ENCODE peak calls at places on chromosome 3, in six cellular contexts. One of them, this sample, is unnamed.

GRCh38 chr3:133532951-133533350 is 40.5 kb upstream of the CDV3 start:
- DNase-seq in CD8-positive, alpha-beta T cell: no peak
- DNase-seq in stomach: no peak
- DNase-seq in GM23338: no peak
- DNase-seq in tibial nerve: no peak
- DNase-seq in A673: no peak
- DNase-seq in this sample: no peak

GRCh38 chr3:12046406-12046805 is 42.2 kb downstream of the SYN2 start:
- DNase-seq in A673: peak; percentile 36
- DNase-seq in GM23338: peak; percentile 33
- DNase-seq in tibial nerve: no peak
- DNase-seq in CD8-positive, alpha-beta T cell: no peak
- DNase-seq in stomach: no peak
- DNase-seq in this sample: no peak

GRCh38 chr3:5423076-5423475 is 235.6 kb downstream of the EDEM1 start:
- DNase-seq in A673: no peak
- DNase-seq in tibial nerve: no peak
- DNase-seq in CD8-positive, alpha-beta T cell: no peak
- DNase-seq in GM23338: no peak
- DNase-seq in stomach: no peak
- DNase-seq in this sample: no peak

GRCh38 chr3:190224466-190225185 is 97.6 kb downstream of the CLDN1 start:
- DNase-seq in tibial nerve: no peak
- DNase-seq in A673: peak; percentile 28
- DNase-seq in CD8-positive, alpha-beta T cell: no peak
- DNase-seq in stomach: no peak
- DNase-seq in GM23338: no peak
- DNase-seq in this sample: no peak

GRCh38 chr3:31777092-31777491 is 204.0 kb downstream of the OSBPL10 start:
- DNase-seq in CD8-positive, alpha-beta T cell: no peak
- DNase-seq in stomach: no peak
- DNase-seq in GM23338: no peak
- DNase-seq in A673: no peak
- DNase-seq in tibial nerve: no peak
- DNase-seq in this sample: no peak

GRCh38 chr3:158105710-158106438 is at the start of gene SHOX2:
- DNase-seq in CD8-positive, alpha-beta T cell: no peak
- DNase-seq in tibial nerve: peak; percentile 39
- DNase-seq in stomach: peak; percentile 28
- DNase-seq in A673: peak; percentile 61
- DNase-seq in GM23338: peak; percentile 78
- DNase-seq in this sample: peak; percentile 68

GRCh38 chr3:58176827-58177489 is 33.8 kb downstream of the DNASE1L3 start:
- DNase-seq in A673: no peak
- DNase-seq in CD8-positive, alpha-beta T cell: no peak
- DNase-seq in tibial nerve: no peak
- DNase-seq in GM23338: no peak
- DNase-seq in stomach: no peak
- DNase-seq in this sample: no peak

GRCh38 chr3:46374755-46375154 is 4.0 kb downstream of the CCR5 start:
- DNase-seq in GM23338: no peak
- DNase-seq in stomach: no peak
- DNase-seq in CD8-positive, alpha-beta T cell: no peak
- DNase-seq in tibial nerve: no peak
- DNase-seq in A673: no peak
- DNase-seq in this sample: no peak

GRCh38 chr3:4511491-4512251 is 18.5 kb downstream of the ITPR1 start:
- DNase-seq in CD8-positive, alpha-beta T cell: no peak
- DNase-seq in stomach: no peak
- DNase-seq in tibial nerve: no peak
- DNase-seq in A673: no peak
- DNase-seq in GM23338: no peak
- DNase-seq in this sample: no peak

GRCh38 chr3:65946438-65946837 is 92.3 kb downstream of the MAGI1 start:
- DNase-seq in A673: no peak
- DNase-seq in tibial nerve: no peak
- DNase-seq in stomach: no peak
- DNase-seq in CD8-positive, alpha-beta T cell: no peak
- DNase-seq in GM23338: no peak
- DNase-seq in this sample: no peak

GRCh38 chr3:99708207-99708745 is 69.9 kb downstream of the COL8A1 start:
- DNase-seq in GM23338: no peak
- DNase-seq in A673: no peak
- DNase-seq in CD8-positive, alpha-beta T cell: no peak
- DNase-seq in stomach: no peak
- DNase-seq in tibial nerve: no peak
- DNase-seq in this sample: no peak

GRCh38 chr3:24318668-24319287 is 175.9 kb downstream of the THRB start:
- DNase-seq in CD8-positive, alpha-beta T cell: no peak
- DNase-seq in GM23338: no peak
- DNase-seq in A673: no peak
- DNase-seq in stomach: no peak
- DNase-seq in tibial nerve: no peak
- DNase-seq in this sample: no peak

GRCh38 chr3:161559177-161559998 is 62.8 kb downstream of the OTOL1 start:
- DNase-seq in CD8-positive, alpha-beta T cell: no peak
- DNase-seq in GM23338: peak; percentile 73
- DNase-seq in tibial nerve: no peak
- DNase-seq in A673: peak; percentile 75
- DNase-seq in stomach: no peak
- DNase-seq in this sample: no peak

DNA sequence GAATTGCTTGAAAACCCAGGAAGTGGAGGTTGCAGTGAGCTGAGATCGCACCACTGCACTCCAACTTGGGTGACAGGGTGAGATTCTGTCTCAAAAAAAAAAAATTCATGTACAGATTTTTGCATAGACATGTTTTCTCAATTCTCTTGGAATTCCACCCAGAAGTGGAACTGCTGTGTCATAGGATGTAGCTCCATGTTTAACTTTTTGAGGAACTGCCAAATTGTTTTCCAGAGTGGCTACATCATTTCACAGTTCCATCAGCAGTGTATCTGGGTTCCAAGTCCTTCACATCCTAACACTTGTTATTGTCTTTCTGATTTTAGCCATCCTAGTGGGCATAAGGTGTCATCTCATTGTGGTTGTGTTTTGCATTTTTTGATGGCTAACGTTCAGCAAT is 9.9 kb downstream of the CAPN7 start:
- DNase-seq in CD8-positive, alpha-beta T cell: no peak
- DNase-seq in stomach: no peak
- DNase-seq in tibial nerve: no peak
- DNase-seq in GM23338: no peak
- DNase-seq in A673: no peak
- DNase-seq in this sample: no peak
- H3K36me3 ChIP-seq in CD8-positive, alpha-beta T cell: peaks cover 28% of the 10 kb centered on the region
- H3K36me3 ChIP-seq in stomach: peaks cover 85% of the 10 kb centered on the region
- H3K36me3 ChIP-seq in tibial nerve: peaks cover 20% of the 10 kb centered on the region
- H3K36me3 ChIP-seq in GM23338: peaks cover 25% of the 10 kb centered on the region
- H3K36me3 ChIP-seq in A673: peaks cover 53% of the 10 kb centered on the region
- H3K36me3 ChIP-seq in this sample: peaks cover 50% of the 10 kb centered on the region

GRCh38 chr3:25633919-25634318 is 30.8 kb downstream of the TOP2B start:
- DNase-seq in stomach: no peak
- DNase-seq in GM23338: no peak
- DNase-seq in tibial nerve: no peak
- DNase-seq in CD8-positive, alpha-beta T cell: no peak
- DNase-seq in A673: no peak
- DNase-seq in this sample: no peak
- H3K36me3 ChIP-seq in stomach: peaks cover 89% of the 10 kb centered on the region
- H3K36me3 ChIP-seq in GM23338: peaks cover 14% of the 10 kb centered on the region
- H3K36me3 ChIP-seq in tibial nerve: no peaks in the 10 kb centered on the region
- H3K36me3 ChIP-seq in CD8-positive, alpha-beta T cell: peaks cover 13% of the 10 kb centered on the region
- H3K36me3 ChIP-seq in A673: peaks cover 63% of the 10 kb centered on the region
- H3K36me3 ChIP-seq in this sample: peaks cover 4% of the 10 kb centered on the region

GRCh38 chr3:149020196-149020838 is 29.0 kb downstream of the GYG1 start:
- DNase-seq in stomach: no peak
- DNase-seq in A673: no peak
- DNase-seq in tibial nerve: no peak
- DNase-seq in CD8-positive, alpha-beta T cell: no peak
- DNase-seq in GM23338: no peak
- DNase-seq in this sample: no peak
- H3K36me3 ChIP-seq in stomach: peaks cover 65% of the 10 kb centered on the region
- H3K36me3 ChIP-seq in A673: no peaks in the 10 kb centered on the region
- H3K36me3 ChIP-seq in tibial nerve: peaks cover 11% of the 10 kb centered on the region
- H3K36me3 ChIP-seq in CD8-positive, alpha-beta T cell: peaks cover 13% of the 10 kb centered on the region
- H3K36me3 ChIP-seq in GM23338: peaks cover 15% of the 10 kb centered on the region
- H3K36me3 ChIP-seq in this sample: peaks cover 54% of the 10 kb centered on the region

GRCh38 chr3:119859728-119860127 is 77.8 kb downstream of the NR1I2 start:
- DNase-seq in A673: no peak
- DNase-seq in GM23338: no peak
- DNase-seq in CD8-positive, alpha-beta T cell: no peak
- DNase-seq in tibial nerve: no peak
- DNase-seq in stomach: no peak
- DNase-seq in this sample: no peak
- H3K36me3 ChIP-seq in A673: peaks cover 30% of the 10 kb centered on the region
- H3K36me3 ChIP-seq in GM23338: peaks cover 18% of the 10 kb centered on the region
- H3K36me3 ChIP-seq in CD8-positive, alpha-beta T cell: peaks cover 7% of the 10 kb centered on the region
- H3K36me3 ChIP-seq in tibial nerve: peaks cover 7% of the 10 kb centered on the region
- H3K36me3 ChIP-seq in stomach: peaks cover 52% of the 10 kb centered on the region
- H3K36me3 ChIP-seq in this sample: peaks cover 10% of the 10 kb centered on the region

DNA sequence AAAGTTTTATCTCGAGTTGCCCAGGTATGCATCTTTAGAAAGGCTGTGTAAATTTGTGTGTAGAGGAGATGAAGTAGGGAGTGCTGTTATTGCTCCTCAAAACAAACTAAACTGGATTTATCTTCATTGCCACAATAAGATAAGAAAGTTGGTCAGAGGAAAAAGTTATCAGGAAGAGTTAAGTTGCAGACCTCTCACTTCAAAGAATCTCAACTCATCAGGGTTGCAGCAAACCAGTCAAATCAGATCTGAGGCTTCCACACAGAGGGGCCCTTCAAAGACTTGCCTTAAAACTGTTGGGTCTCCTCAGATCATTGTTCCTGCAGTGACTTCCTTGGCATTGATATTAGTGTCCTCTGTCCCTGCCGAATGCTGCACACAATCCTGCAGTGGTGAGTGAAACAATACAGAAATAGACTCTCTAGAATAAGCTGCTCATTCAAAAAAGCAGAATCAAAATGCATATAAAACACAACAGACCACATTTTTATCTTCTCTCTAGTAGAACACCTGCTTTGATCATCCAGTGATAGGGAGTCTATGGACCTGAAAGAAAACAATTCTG is 191.2 kb upstream of the CBLB start:
- DNase-seq in tibial nerve: no peak
- DNase-seq in GM23338: no peak
- DNase-seq in A673: no peak
- DNase-seq in stomach: no peak
- DNase-seq in CD8-positive, alpha-beta T cell: no peak
- DNase-seq in this sample: no peak
- H3K36me3 ChIP-seq in tibial nerve: no peaks in the 10 kb centered on the region
- H3K36me3 ChIP-seq in GM23338: no peaks in the 10 kb centered on the region
- H3K36me3 ChIP-seq in A673: no peaks in the 10 kb centered on the region
- H3K36me3 ChIP-seq in stomach: no peaks in the 10 kb centered on the region
- H3K36me3 ChIP-seq in CD8-positive, alpha-beta T cell: no peaks in the 10 kb centered on the region
- H3K36me3 ChIP-seq in this sample: no peaks in the 10 kb centered on the region

DNA sequence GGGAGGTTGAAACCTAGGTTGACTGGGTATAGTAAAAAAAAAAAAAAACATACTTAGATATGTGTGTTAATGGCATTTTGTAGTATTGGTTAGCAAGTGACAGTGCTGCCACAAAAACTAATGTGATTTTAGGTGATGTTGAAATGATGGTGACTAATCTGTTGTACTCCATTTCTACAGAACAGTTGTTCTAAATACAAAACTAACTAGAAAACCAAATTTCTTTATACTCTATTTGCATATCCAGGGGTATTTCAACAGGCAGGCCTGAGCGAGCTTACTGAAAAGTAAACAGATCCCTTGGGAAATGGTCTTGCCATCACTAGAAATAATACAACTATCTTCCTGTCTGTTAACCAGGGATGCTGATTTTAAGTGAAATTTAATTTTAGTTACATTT is 20.5 kb downstream of the TSC22D2 start:
- DNase-seq in stomach: no peak
- DNase-seq in GM23338: no peak
- DNase-seq in CD8-positive, alpha-beta T cell: no peak
- DNase-seq in tibial nerve: no peak
- DNase-seq in A673: no peak
- DNase-seq in this sample: no peak
- H3K36me3 ChIP-seq in stomach: no peaks in the 10 kb centered on the region
- H3K36me3 ChIP-seq in GM23338: no peaks in the 10 kb centered on the region
- H3K36me3 ChIP-seq in CD8-positive, alpha-beta T cell: no peaks in the 10 kb centered on the region
- H3K36me3 ChIP-seq in tibial nerve: no peaks in the 10 kb centered on the region
- H3K36me3 ChIP-seq in A673: no peaks in the 10 kb centered on the region
- H3K36me3 ChIP-seq in this sample: no peaks in the 10 kb centered on the region

GRCh38 chr3:64143399-64144130 is 81.7 kb downstream of the PRICKLE2 start:
- DNase-seq in tibial nerve: no peak
- DNase-seq in A673: peak; percentile 78
- DNase-seq in CD8-positive, alpha-beta T cell: no peak
- DNase-seq in GM23338: no peak
- DNase-seq in stomach: no peak
- DNase-seq in this sample: no peak

GRCh38 chr3:64145438-64145837 is 79.8 kb downstream of the PRICKLE2 start:
- DNase-seq in GM23338: no peak
- DNase-seq in CD8-positive, alpha-beta T cell: no peak
- DNase-seq in A673: no peak
- DNase-seq in tibial nerve: no peak
- DNase-seq in stomach: no peak
- DNase-seq in this sample: no peak

GRCh38 chr3:64141476-64141875 is 83.8 kb downstream of the PRICKLE2 start:
- DNase-seq in GM23338: no peak
- DNase-seq in stomach: no peak
- DNase-seq in CD8-positive, alpha-beta T cell: no peak
- DNase-seq in A673: no peak
- DNase-seq in tibial nerve: no peak
- DNase-seq in this sample: no peak

GRCh38 chr3:64147211-64147610 is 78.1 kb downstream of the PRICKLE2 start:
- DNase-seq in tibial nerve: no peak
- DNase-seq in stomach: no peak
- DNase-seq in A673: no peak
- DNase-seq in GM23338: no peak
- DNase-seq in CD8-positive, alpha-beta T cell: no peak
- DNase-seq in this sample: no peak

GRCh38 chr3:64144241-64144900 is 80.9 kb downstream of the PRICKLE2 start:
- DNase-seq in CD8-positive, alpha-beta T cell: no peak
- DNase-seq in A673: no peak
- DNase-seq in tibial nerve: no peak
- DNase-seq in stomach: no peak
- DNase-seq in GM23338: no peak
- DNase-seq in this sample: no peak
- H3K36me3 ChIP-seq in CD8-positive, alpha-beta T cell: no peaks in the 10 kb centered on the region
- H3K36me3 ChIP-seq in A673: no peaks in the 10 kb centered on the region
- H3K36me3 ChIP-seq in tibial nerve: no peaks in the 10 kb centered on the region
- H3K36me3 ChIP-seq in stomach: peaks cover 26% of the 10 kb centered on the region
- H3K36me3 ChIP-seq in GM23338: no peaks in the 10 kb centered on the region
- H3K36me3 ChIP-seq in this sample: peaks cover 51% of the 10 kb centered on the region

DNA sequence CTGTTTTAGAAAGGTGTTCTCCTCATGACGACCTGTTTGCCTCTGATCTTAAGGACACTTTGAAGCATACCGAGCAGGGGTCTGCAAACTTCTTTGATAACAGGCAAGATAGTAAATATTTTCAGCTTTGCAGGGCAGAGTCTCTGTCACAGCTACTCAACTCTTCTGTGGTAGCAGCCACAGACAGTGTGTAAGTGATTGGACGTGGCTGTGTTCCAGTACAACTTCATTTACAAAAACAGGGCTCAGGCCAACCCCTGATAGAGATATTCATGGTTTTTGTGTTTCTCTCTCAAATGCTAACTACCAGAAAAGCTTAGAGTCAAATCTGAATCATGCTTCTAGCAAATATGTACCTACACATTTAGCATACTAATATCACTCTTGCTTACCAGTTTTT is 51.5 kb downstream of the TGFBR2 start:
- DNase-seq in CD8-positive, alpha-beta T cell: peak; percentile 35
- DNase-seq in GM23338: no peak
- DNase-seq in A673: no peak
- DNase-seq in tibial nerve: no peak
- DNase-seq in stomach: no peak
- DNase-seq in this sample: no peak
- H3K36me3 ChIP-seq in CD8-positive, alpha-beta T cell: peaks cover 47% of the 10 kb centered on the region
- H3K36me3 ChIP-seq in GM23338: peaks cover 5% of the 10 kb centered on the region
- H3K36me3 ChIP-seq in A673: no peaks in the 10 kb centered on the region
- H3K36me3 ChIP-seq in tibial nerve: peaks cover 4% of the 10 kb centered on the region
- H3K36me3 ChIP-seq in stomach: peaks cover 72% of the 10 kb centered on the region
- H3K36me3 ChIP-seq in this sample: peaks cover 13% of the 10 kb centered on the region